ENCODE peak calls at places on chromosomes 5 and 9, in ten cellular contexts. X is heart left ventricle; C is upper lobe of left lung; T is prostate gland; E is brain microvascular endothelial cell; V is psoas muscle; M is lower lobe of right lung; K is CD4-positive, alpha-beta T cell; W is kidney; D is hepatocyte. Z is an unnamed sample.

GRCh38 chr9:21966140-21966851 is 27.9 kb downstream of the CDKN2A start:
- DNase-seq in T (no peak), C (no peak), X (no peak), K (no peak), W (peak; percentile 57), E (no peak), M (no peak), D (no peak), V (no peak), Z (no peak)

GRCh38 chr9:32551491-32552049 is 557 bp upstream of the SMIM27 start:
- DNase-seq in M (no peak), X (no peak), C (peak; percentile 36), K (peak; percentile 14), W (no peak), D (peak; percentile 56), T (peak; percentile 22), E (peak; percentile 20), V (no peak), Z (peak; percentile 43)

GRCh38 chr5:171580506-171581265 is 161.2 kb downstream of the FGF18 start:
- DNase-seq in D (no peak), K (no peak), X (no peak), V (no peak), W (no peak), E (peak; percentile 27), T (no peak), C (no peak), M (no peak), Z (no peak)

GRCh38 chr5:82278711-82279370 is 687 bp upstream of the RPS23 start:
- DNase-seq in V (peak; percentile 54), D (no peak), X (peak; percentile 51), E (no peak), W (no peak), M (no peak), C (no peak), T (no peak), K (no peak), Z (no peak)

GRCh38 chr5:149628221-149628620 is 46.9 kb downstream of the ARHGEF37 start:
- DNase-seq in T (no peak), X (no peak), K (no peak), E (no peak), D (no peak), V (no peak), C (no peak), W (no peak), M (no peak), Z (no peak)

GRCh38 chr9:111056554-111056953 is 18.3 kb upstream of the LPAR1 start:
- DNase-seq in D (no peak), E (no peak), V (no peak), C (no peak), K (no peak), T (no peak), X (no peak), W (no peak), M (no peak), Z (no peak)

GRCh38 chr5:103744159-103744558 is 181.6 kb upstream of the NUDT12 start:
- DNase-seq in E (peak; percentile 88), M (no peak), T (no peak), V (no peak), X (no peak), D (no peak), K (no peak), W (no peak), C (no peak), Z (no peak)

GRCh38 chr9:77554706-77555105 is 93.4 kb downstream of the GNA14 start:
- DNase-seq in C (no peak), E (no peak), M (no peak), W (no peak), T (no peak), D (no peak), X (no peak), K (no peak), V (no peak), Z (no peak)

GRCh38 chr5:142896325-142897007 is 126.3 kb downstream of the ARHGAP26 start:
- DNase-seq in E (no peak), T (no peak), K (no peak), X (no peak), D (no peak), C (no peak), V (no peak), M (no peak), W (no peak), Z (no peak)

GRCh38 chr5:59335544-59335943 is 558.0 kb downstream of the PDE4D start:
- DNase-seq in E (no peak), M (no peak), W (no peak), C (no peak), K (no peak), T (no peak), V (no peak), D (no peak), X (no peak), Z (no peak)
- TF ChIP-seq CTCF in E (no peak), M (no peak), W (no peak), C (no peak), K (no peak), T (no peak), V (no peak), D (no peak), X (peak; percentile 55), Z (no peak)

GRCh38 chr9:37501957-37502596 is 16.3 kb downstream of the POLR1E start:
- DNase-seq in C (no peak), M (no peak), W (no peak), K (no peak), X (no peak), V (no peak), E (no peak), T (no peak), D (no peak), Z (no peak)
- H3K27ac ChIP-seq in C (no peak overlapping the region), M (no peak overlapping the region), W (no peak overlapping the region), K (no peak overlapping the region), X (no peak overlapping the region), V (no peak overlapping the region), E (no peak overlapping the region), T (no peak overlapping the region), D (no peak overlapping the region), Z (no peak overlapping the region)

DNA sequence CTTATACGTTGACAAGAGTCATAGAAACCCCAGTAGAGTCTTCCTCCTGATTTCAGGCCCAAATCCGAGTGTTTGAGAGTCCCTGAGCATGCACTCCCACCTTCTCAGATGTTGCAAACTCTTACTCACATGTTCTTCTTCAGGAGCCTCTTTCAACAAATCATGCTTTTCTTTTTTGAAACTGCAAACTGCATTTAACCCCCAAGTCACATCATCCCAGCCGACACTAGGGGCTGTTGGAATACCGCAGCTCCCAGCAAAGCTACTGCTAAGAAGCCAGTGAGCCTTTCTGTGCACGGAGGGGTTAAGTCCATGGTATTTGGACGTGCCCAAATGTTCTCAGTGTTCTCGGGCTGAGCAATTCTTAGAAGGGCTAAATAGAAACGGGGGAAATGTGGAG is 282.9 kb downstream of the NFIB start:
- DNase-seq in W (no peak), C (no peak), E (peak; percentile 76), V (peak; percentile 57), T (no peak), M (no peak), K (no peak), X (no peak), D (peak; percentile 72), Z (no peak)
- TF ChIP-seq CTCF in W (no peak), C (peak; percentile 5), E (peak; percentile 73), V (no peak), T (no peak), M (no peak), K (no peak), X (peak; percentile 34), D (peak; percentile 31), Z (no peak)

DNA sequence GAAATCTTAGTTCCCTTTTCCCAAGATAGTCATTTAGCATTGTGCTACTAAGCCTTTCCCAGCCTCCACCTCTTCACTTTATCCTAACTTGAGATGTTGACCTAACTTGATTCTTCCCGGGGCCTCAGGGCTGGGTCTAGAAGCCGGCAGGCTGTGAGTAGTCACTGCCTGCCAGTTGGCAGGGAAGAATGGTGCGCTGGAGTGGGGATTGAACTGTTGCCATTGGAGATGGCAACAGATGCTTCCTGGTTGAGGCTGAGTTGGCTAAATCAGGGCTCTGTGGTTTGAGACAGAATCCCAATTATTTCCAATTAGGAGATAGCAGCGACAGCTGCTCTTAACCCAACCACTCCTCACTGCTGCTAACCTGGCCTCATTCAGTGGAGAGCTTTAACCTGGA is 343.1 kb downstream of the BRINP1 start:
- DNase-seq in T (peak; percentile 54), M (no peak), K (no peak), D (no peak), C (peak; percentile 24), X (peak; percentile 59), V (peak; percentile 74), E (no peak), W (peak; percentile 45), Z (no peak)
- H3K27ac ChIP-seq in T (peak overlapping the region; percentile 60), M (peak overlapping the region; percentile 56), K (no peak overlapping the region), D (peak overlapping the region; percentile 16), C (peak overlapping the region; percentile 23), X (peak overlapping the region; percentile 90), V (peak overlapping the region; percentile 86), E (no peak overlapping the region), W (no peak overlapping the region), Z (no peak overlapping the region)

DNA sequence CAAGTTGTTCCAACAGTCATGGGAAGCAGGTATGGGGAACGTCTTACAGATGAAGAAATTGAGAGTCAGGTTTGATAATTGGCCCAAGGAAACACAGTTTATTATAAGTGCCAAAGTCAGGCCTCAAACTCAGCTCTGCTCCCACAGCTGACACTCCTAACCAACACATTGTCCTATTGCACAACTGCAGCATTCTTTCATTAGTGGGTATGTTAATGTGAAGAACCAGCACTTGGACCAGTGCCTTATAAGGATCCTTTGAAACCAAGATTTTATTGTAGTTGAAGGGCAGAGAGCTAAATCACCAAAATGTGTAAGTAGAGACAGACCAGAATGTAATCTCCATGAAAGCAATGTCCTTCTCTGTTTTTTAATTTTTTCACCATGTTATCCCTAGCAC is 56.1 kb downstream of the GRIA1 start:
- DNase-seq in D (no peak), E (no peak), W (no peak), X (no peak), T (no peak), C (no peak), M (no peak), V (no peak), K (no peak), Z (no peak)
- TF ChIP-seq CTCF in D (no peak), E (no peak), W (no peak), X (no peak), T (no peak), C (no peak), M (no peak), V (no peak), K (no peak), Z (no peak)

GRCh38 chr5:61619777-61620518 is 287.9 kb downstream of the ZSWIM6 start:
- DNase-seq in W (peak; percentile 52), V (no peak), E (no peak), X (no peak), T (peak; percentile 46), D (no peak), C (no peak), M (no peak), K (no peak), Z (no peak)
- H3K27ac ChIP-seq in W (no peak overlapping the region), V (peak overlapping the region; percentile 27), E (no peak overlapping the region), X (no peak overlapping the region), T (peak overlapping the region; percentile 80), D (no peak overlapping the region), C (no peak overlapping the region), M (no peak overlapping the region), K (no peak overlapping the region), Z (no peak overlapping the region)

Z was measured in MM.1S.